ENCODE peak calls at places on chromosome 17, in seven cellular contexts. S, L, G, Z, A, X and E are unnamed samples.

GRCh38 chr17:74380086-74380958 is 13.0 kb downstream of the GPR142 start:
- DNase-seq in S (no peak), L (no peak), G (no peak), Z (no peak), A (no peak), X (peak), E (no peak)

GRCh38 chr17:50280068-50280467 is 5.8 kb downstream of the TMEM92 start:
- DNase-seq in S (no peak), L (no peak), G (no peak), Z (no peak), A (no peak), X (peak), E (no peak)

GRCh38 chr17:57257213-57257873 is 1.0 kb downstream of the MSI2 start:
- DNase-seq in S (no peak), L (no peak), G (no peak), Z (no peak), A (no peak), X (no peak), E (no peak)

GRCh38 chr17:61477204-61477834 is 25.1 kb downstream of the TBX4 start:
- DNase-seq in S (no peak), L (no peak), G (no peak), Z (no peak), A (no peak), X (no peak), E (no peak)

GRCh38 chr17:325270-325976 is 27.2 kb downstream of the RPH3AL start:
- DNase-seq in S (no peak), L (no peak), G (no peak), Z (no peak), A (no peak), X (no peak), E (no peak)

GRCh38 chr17:68462381-68463210 is 5.3 kb upstream of the WIPI1 start:
- DNase-seq in S (peak), L (peak), G (peak), Z (peak), A (peak), X (peak), E (peak)

GRCh38 chr17:19302791-19303233 is 59.7 kb downstream of the B9D1 start:
- DNase-seq in S (no peak), L (no peak), G (no peak), Z (no peak), A (no peak), X (no peak), E (no peak)

GRCh38 chr17:28885363-28885762 is 12.2 kb downstream of the FLOT2 start:
- DNase-seq in S (no peak), L (no peak), G (no peak), Z (no peak), A (no peak), X (no peak), E (no peak)

GRCh38 chr17:61408151-61409041 is 8.8 kb downstream of the TBX2 start:
- DNase-seq in S (no peak), L (no peak), G (peak), Z (no peak), A (no peak), X (no peak), E (no peak)

GRCh38 chr17:31327534-31328526 is 6.4 kb upstream of the EVI2A start:
- DNase-seq in S (peak), L (no peak), G (peak), Z (peak), A (peak), X (peak), E (peak)

GRCh38 chr17:50952889-50953288 is 86.7 kb upstream of the TOB1 start:
- DNase-seq in S (no peak), L (no peak), G (no peak), Z (no peak), A (no peak), X (no peak), E (no peak)

GRCh38 chr17:16428098-16428882 is 12.9 kb downstream of the TRPV2 start:
- DNase-seq in S (peak), L (peak), G (peak), Z (no peak), A (no peak), X (no peak), E (no peak)

GRCh38 chr17:56697190-56697589 is 103.7 kb downstream of the NOG start:
- DNase-seq in S (no peak), L (no peak), G (no peak), Z (peak), A (no peak), X (no peak), E (no peak)

GRCh38 chr17:489758-490329 is 137.2 kb upstream of the RPH3AL start:
- DNase-seq in S (peak), L (no peak), G (peak), Z (peak), A (peak), X (peak), E (no peak)

GRCh38 chr17:33055171-33055611 is 63.5 kb downstream of the SPACA3 start:
- DNase-seq in S (no peak), L (no peak), G (no peak), Z (peak), A (no peak), X (peak), E (no peak)

GRCh38 chr17:53516643-53517042 is 306.1 kb upstream of the KIF2B start:
- DNase-seq in S (no peak), L (no peak), G (no peak), Z (peak), A (peak), X (no peak), E (no peak)

GRCh38 chr17:73976676-73977521 is 226.6 kb upstream of the RPL38 start:
- DNase-seq in S (no peak), L (no peak), G (no peak), Z (peak), A (peak), X (peak), E (no peak)

GRCh38 chr17:10177921-10178788 is 20.3 kb downstream of the GAS7 start:
- DNase-seq in S (no peak), L (no peak), G (no peak), Z (peak), A (no peak), X (no peak), E (no peak)

GRCh38 chr17:73189417-73190099 is 3.3 kb upstream of the COG1 start:
- DNase-seq in S (peak), L (peak), G (peak), Z (peak), A (peak), X (peak), E (peak)

GRCh38 chr17:76473541-76473985 is 6.2 kb downstream of the AANAT start:
- DNase-seq in S (no peak), L (no peak), G (peak), Z (no peak), A (no peak), X (no peak), E (no peak)

GRCh38 chr17:77427471-77427991 is 286.8 kb downstream of the SEC14L1 start:
- DNase-seq in S (peak), L (peak), G (peak), Z (peak), A (peak), X (peak), E (peak)

GRCh38 chr17:19508327-19508867 is 25.3 kb upstream of the SLC47A1 start:
- DNase-seq in S (no peak), L (peak), G (no peak), Z (no peak), A (no peak), X (no peak), E (no peak)

GRCh38 chr17:48611213-48611612 is 396 bp upstream of the HOXB7 start:
- DNase-seq in S (no peak), L (no peak), G (no peak), Z (no peak), A (no peak), X (no peak), E (no peak)

GRCh38 chr17:62611767-62612166 is 15.7 kb upstream of the MRC2 start:
- DNase-seq in S (no peak), L (no peak), G (no peak), Z (no peak), A (no peak), X (no peak), E (no peak)

GRCh38 chr17:45813051-45813731 is 29.1 kb downstream of the CRHR1 start:
- DNase-seq in S (no peak), L (peak), G (no peak), Z (no peak), A (no peak), X (no peak), E (no peak)

GRCh38 chr17:79857095-79857494 is 17.9 kb upstream of the CBX4 start:
- DNase-seq in S (no peak), L (no peak), G (no peak), Z (no peak), A (no peak), X (no peak), E (no peak)

GRCh38 chr17:71085238-71086033 is 916.1 kb downstream of the KCNJ2 start:
- DNase-seq in S (no peak), L (no peak), G (peak), Z (no peak), A (peak), X (no peak), E (no peak)

GRCh38 chr17:29793501-29793900 is 136.5 kb downstream of the SSH2 start:
- DNase-seq in S (no peak), L (no peak), G (no peak), Z (peak), A (no peak), X (no peak), E (no peak)

GRCh38 chr17:10295728-10296343 is 77.0 kb downstream of the MYH13 start:
- DNase-seq in S (no peak), L (peak), G (peak), Z (peak), A (peak), X (peak), E (peak)

GRCh38 chr17:9331512-9332163 is 244.0 kb downstream of the STX8 start:
- DNase-seq in S (no peak), L (peak), G (no peak), Z (no peak), A (no peak), X (no peak), E (no peak)

GRCh38 chr17:7167832-7168231 is 11.3 kb downstream of the ASGR1 start:
- DNase-seq in S (peak), L (no peak), G (no peak), Z (no peak), A (no peak), X (no peak), E (peak)

GRCh38 chr17:10063730-10064221 is 134.6 kb downstream of the GAS7 start:
- DNase-seq in S (no peak), L (no peak), G (no peak), Z (no peak), A (no peak), X (no peak), E (peak)

GRCh38 chr17:77537566-77537965 is 396.8 kb downstream of the SEC14L1 start:
- DNase-seq in S (no peak), L (no peak), G (no peak), Z (no peak), A (no peak), X (no peak), E (no peak)

GRCh38 chr17:76534831-76535732 is 2.4 kb downstream of the CYGB start:
- DNase-seq in S (no peak), L (no peak), G (no peak), Z (no peak), A (no peak), X (peak), E (no peak)